ENCODE peak calls at places on chromosomes 1 and 21, in seven cellular contexts. A is SK-N-SH, Y is H1, D is HepG2, V is GM12891, B is GM12878, H is K562. N is an unnamed sample.

GRCh38 chr1:192609110-192610079 is 26.6 kb upstream of the RGS13 start:
- DNase-seq in Y (no peak), D (no peak), H (peak; percentile 2), V (peak; percentile 29), B (peak; percentile 96), A (no peak), N (peak; percentile 38)

GRCh38 chr1:178706467-178706866 is 18.6 kb upstream of the RALGPS2 start:
- DNase-seq in B (no peak), H (no peak), D (no peak), V (no peak), Y (no peak), A (no peak), N (no peak)

GRCh38 chr1:56411484-56412180 is 167.7 kb downstream of the PLPP3 start:
- DNase-seq in H (no peak), B (no peak), A (no peak), D (no peak), Y (no peak), V (no peak), N (no peak)

GRCh38 chr1:154344977-154345837 is 19.9 kb downstream of the ATP8B2 start:
- DNase-seq in H (peak; percentile 86), B (no peak), A (peak; percentile 60), D (peak; percentile 44), Y (no peak), V (no peak), N (no peak)

GRCh38 chr1:39501666-39502065 is 10.2 kb downstream of the BMP8A start:
- DNase-seq in B (no peak), V (no peak), D (no peak), H (no peak), Y (no peak), A (no peak), N (no peak)

GRCh38 chr1:91693542-91693941 is 192.4 kb downstream of the TGFBR3 start:
- DNase-seq in B (no peak), V (no peak), A (no peak), Y (no peak), D (no peak), H (no peak), N (no peak)

GRCh38 chr1:46449223-46450159 is 40.1 kb upstream of the DMBX1 start:
- DNase-seq in D (no peak), V (no peak), Y (no peak), A (no peak), B (no peak), H (peak; percentile 72), N (no peak)

GRCh38 chr1:107877749-107878148 is 87.2 kb downstream of the VAV3 start:
- DNase-seq in A (no peak), D (no peak), B (no peak), H (no peak), Y (no peak), V (no peak), N (no peak)

GRCh38 chr21:41229527-41230248 is 61.7 kb downstream of the BACE2 start:
- DNase-seq in A (no peak), D (no peak), B (peak; percentile 1), Y (no peak), H (no peak), V (no peak), N (no peak)

GRCh38 chr1:193069748-193070394 is 10.5 kb downstream of the RO60 start:
- DNase-seq in V (no peak), Y (no peak), H (peak; percentile 61), D (no peak), A (peak; percentile 22), B (no peak), N (no peak)

GRCh38 chr1:206834711-206835110 is 30.7 kb upstream of the IL20 start:
- DNase-seq in Y (no peak), B (no peak), D (no peak), H (no peak), V (no peak), A (no peak), N (no peak)

GRCh38 chr21:41669533-41669830 is 97.4 kb downstream of the RIPK4 start:
- DNase-seq in D (no peak), B (no peak), V (no peak), H (no peak), Y (no peak), A (no peak), N (no peak)

GRCh38 chr21:44006017-44006624 is 6.0 kb upstream of the TRAPPC10 start:
- DNase-seq in H (no peak), B (no peak), A (no peak), V (no peak), Y (no peak), D (no peak), N (no peak)

GRCh38 chr1:160401487-160401805 is 1.1 kb downstream of the VANGL2 start:
- DNase-seq in D (no peak), V (no peak), H (no peak), A (no peak), Y (no peak), B (no peak), N (no peak)

GRCh38 chr1:3319874-3320245 is 134.6 kb upstream of the ARHGEF16 start:
- DNase-seq in B (no peak), H (peak; percentile 70), A (peak; percentile 72), V (peak; percentile 60), Y (peak; percentile 34), D (peak; percentile 89), N (no peak)

GRCh38 chr1:188363943-188364342 is 1535.2 kb downstream of the PLA2G4A start:
- DNase-seq in A (no peak), B (no peak), V (no peak), D (no peak), Y (no peak), H (no peak), N (no peak)

GRCh38 chr1:37752583-37753471 is 12.1 kb downstream of the EPHA10 start:
- DNase-seq in D (no peak), V (peak; percentile 71), A (peak; percentile 91), B (no peak), H (peak; percentile 36), Y (no peak), N (peak; percentile 71)

GRCh38 chr1:20891091-20891490 is 104.0 kb upstream of the HP1BP3 start:
- DNase-seq in A (no peak), H (no peak), B (no peak), Y (no peak), D (no peak), V (no peak), N (no peak)

GRCh38 chr21:44958471-44959191 is 18.8 kb downstream of the SLX9 start:
- DNase-seq in A (peak; percentile 80), V (no peak), B (no peak), Y (no peak), H (no peak), D (no peak), N (no peak)

GRCh38 chr1:218785928-218786327 is 387.8 kb upstream of the LYPLAL1 start:
- DNase-seq in H (no peak), Y (no peak), B (no peak), D (no peak), V (no peak), A (no peak), N (no peak)

GRCh38 chr1:89149229-89149628 is 23.3 kb upstream of the GBP2 start:
- DNase-seq in B (no peak), Y (no peak), D (peak; percentile 36), H (peak; percentile 11), A (no peak), V (no peak), N (no peak)

GRCh38 chr1:212975607-212975918 is 25.2 kb downstream of the VASH2 start:
- DNase-seq in Y (no peak), B (no peak), H (no peak), D (no peak), V (no peak), A (no peak), N (no peak)

DNA sequence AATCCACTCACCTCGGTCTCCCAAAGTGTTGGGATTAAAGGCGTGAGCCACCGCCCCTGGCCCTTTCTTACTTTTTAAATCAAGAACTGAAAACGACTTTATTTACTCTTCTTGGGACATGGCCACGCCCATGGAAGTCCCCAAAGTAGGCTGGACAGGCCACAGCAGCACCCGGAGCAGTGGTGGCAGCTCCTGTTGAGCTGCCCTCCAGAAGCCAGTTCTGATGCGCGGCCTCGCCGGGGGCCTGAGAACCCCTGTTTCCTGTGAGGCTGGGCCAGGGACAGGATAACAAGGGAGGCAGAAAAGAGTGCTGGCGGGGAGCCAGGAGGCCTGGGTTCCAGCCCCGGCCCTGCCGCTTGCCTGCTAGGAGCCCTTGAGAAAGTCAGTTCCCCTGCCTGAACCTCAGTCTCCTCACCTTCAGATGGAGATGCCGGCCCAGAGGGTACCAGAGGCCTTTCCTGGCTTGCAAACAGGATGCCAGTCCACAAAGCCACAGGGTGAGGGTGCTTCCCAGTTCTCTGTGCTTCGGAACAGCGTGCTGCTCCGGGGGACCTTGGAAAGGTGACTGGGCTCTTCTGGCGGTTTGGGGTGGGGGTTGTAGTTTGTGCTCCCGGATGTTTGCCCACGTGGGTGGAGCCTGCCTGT is 59.4 kb downstream of the RUNX3 start:
- DNase-seq in B (no peak), V (no peak), Y (no peak), H (no peak), D (no peak), A (peak; percentile 59), N (no peak)
- TF ChIP-seq TAF1 in B (no peak), V (no peak), Y (no peak), H (no peak), D (no peak), A (no peak), N (no peak)

GRCh38 chr1:119603695-119604094 is 44.4 kb downstream of the ZNF697 start:
- DNase-seq in D (no peak), B (no peak), A (no peak), V (no peak), Y (no peak), H (no peak), N (no peak)

GRCh38 chr1:119606394-119606793 is 41.7 kb downstream of the ZNF697 start:
- DNase-seq in B (no peak), V (no peak), A (no peak), Y (no peak), D (no peak), H (no peak), N (no peak)

GRCh38 chr1:119605686-119606085 is 42.4 kb downstream of the ZNF697 start:
- DNase-seq in B (no peak), D (no peak), H (no peak), V (no peak), Y (no peak), A (no peak), N (no peak)

DNA sequence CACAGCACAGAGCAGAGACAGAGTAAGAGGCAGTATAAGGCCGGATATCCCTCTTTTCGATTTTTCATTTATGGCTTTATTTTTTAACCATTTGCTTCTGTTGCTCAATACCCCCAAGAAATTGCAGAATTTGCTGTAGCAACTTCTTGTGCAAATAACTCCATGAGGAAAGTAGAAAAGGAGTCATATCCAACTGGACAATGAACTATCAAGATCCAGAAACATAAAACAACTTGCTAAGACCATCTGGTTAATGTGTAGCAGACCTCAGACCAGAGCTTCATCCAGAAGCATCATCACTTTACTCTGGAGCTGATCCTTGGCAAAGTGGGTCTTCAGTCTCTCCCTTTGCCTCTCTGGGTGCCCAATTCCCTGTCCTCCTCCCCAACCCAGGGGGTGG is 45.9 kb downstream of the ZNF697 start:
- DNase-seq in Y (no peak), V (no peak), H (no peak), D (no peak), A (no peak), B (no peak), N (no peak)
- TF ChIP-seq TAF1 in Y (no peak), V (no peak), H (no peak), D (no peak), A (no peak), B (no peak), N (no peak)

GRCh38 chr1:8825985-8826481 is 8.6 kb upstream of the RERE start:
- DNase-seq in A (no peak), H (no peak), Y (no peak), D (no peak), V (no peak), B (no peak), N (no peak)
- TF ChIP-seq TAF1 in A (no peak), H (no peak), Y (no peak), D (no peak), V (no peak), B (no peak), N (no peak)

GRCh38 chr1:1359668-1360468 is 1.5 kb upstream of the MXRA8 start:
- DNase-seq in Y (no peak), D (peak; percentile 50), A (peak; percentile 84), H (no peak), B (no peak), V (no peak), N (no peak)
- TF ChIP-seq TAF1 in Y (no peak), D (no peak), A (no peak), H (no peak), B (no peak), V (no peak), N (no peak)